ENCODE peak calls at places on chromosomes 2 and 18, in four cellular contexts. Q is GM23338, Z is cardiac muscle cell, H is fibroblast of pulmonary artery. W is an unnamed sample.

GRCh38 chr2:225378984-225379383 is 20.5 kb upstream of the NYAP2 start:
- DNase-seq in Q (peak; percentile 46), Z (no peak), H (no peak), W (no peak)

GRCh38 chr2:235045973-235046343 is 94.1 kb downstream of the SH3BP4 start:
- DNase-seq in Q (no peak), Z (no peak), H (no peak), W (no peak)

GRCh38 chr2:12478151-12479041 is 238.3 kb upstream of the TRIB2 start:
- DNase-seq in Q (no peak), Z (no peak), H (no peak), W (no peak)

GRCh38 chr2:2747797-2748301 is 416.8 kb upstream of the MYT1L start:
- DNase-seq in Q (no peak), Z (no peak), H (no peak), W (no peak)

GRCh38 chr2:119158563-119159347 is at the start of gene C1QL2:
- DNase-seq in Q (peak; percentile 77), Z (no peak), H (no peak), W (no peak)

GRCh38 chr2:221635949-221636348 is 63.8 kb upstream of the EPHA4 start:
- DNase-seq in Q (peak; percentile 17), Z (no peak), H (no peak), W (peak; percentile 26)

GRCh38 chr2:11213975-11214374 is 58.7 kb downstream of the SLC66A3 start:
- DNase-seq in Q (no peak), Z (no peak), H (no peak), W (no peak)

GRCh38 chr18:48227206-48227605 is 182.0 kb downstream of the ZBTB7C start:
- DNase-seq in Q (no peak), Z (no peak), H (no peak), W (no peak)

GRCh38 chr2:120935339-120936313 is 200.0 kb downstream of the GLI2 start:
- DNase-seq in Q (no peak), Z (peak; percentile 59), H (peak; percentile 50), W (no peak)

GRCh38 chr2:120938132-120938771 is 202.6 kb downstream of the GLI2 start:
- DNase-seq in Q (no peak), Z (peak; percentile 49), H (no peak), W (no peak)

GRCh38 chr2:120934891-120935338 is 199.2 kb downstream of the GLI2 start:
- DNase-seq in Q (no peak), Z (peak; percentile 63), H (peak; percentile 72), W (peak; percentile 69)

GRCh38 chr2:120937736-120938131 is 202.1 kb downstream of the GLI2 start:
- DNase-seq in Q (no peak), Z (peak; percentile 94), H (peak; percentile 86), W (no peak)

DNA sequence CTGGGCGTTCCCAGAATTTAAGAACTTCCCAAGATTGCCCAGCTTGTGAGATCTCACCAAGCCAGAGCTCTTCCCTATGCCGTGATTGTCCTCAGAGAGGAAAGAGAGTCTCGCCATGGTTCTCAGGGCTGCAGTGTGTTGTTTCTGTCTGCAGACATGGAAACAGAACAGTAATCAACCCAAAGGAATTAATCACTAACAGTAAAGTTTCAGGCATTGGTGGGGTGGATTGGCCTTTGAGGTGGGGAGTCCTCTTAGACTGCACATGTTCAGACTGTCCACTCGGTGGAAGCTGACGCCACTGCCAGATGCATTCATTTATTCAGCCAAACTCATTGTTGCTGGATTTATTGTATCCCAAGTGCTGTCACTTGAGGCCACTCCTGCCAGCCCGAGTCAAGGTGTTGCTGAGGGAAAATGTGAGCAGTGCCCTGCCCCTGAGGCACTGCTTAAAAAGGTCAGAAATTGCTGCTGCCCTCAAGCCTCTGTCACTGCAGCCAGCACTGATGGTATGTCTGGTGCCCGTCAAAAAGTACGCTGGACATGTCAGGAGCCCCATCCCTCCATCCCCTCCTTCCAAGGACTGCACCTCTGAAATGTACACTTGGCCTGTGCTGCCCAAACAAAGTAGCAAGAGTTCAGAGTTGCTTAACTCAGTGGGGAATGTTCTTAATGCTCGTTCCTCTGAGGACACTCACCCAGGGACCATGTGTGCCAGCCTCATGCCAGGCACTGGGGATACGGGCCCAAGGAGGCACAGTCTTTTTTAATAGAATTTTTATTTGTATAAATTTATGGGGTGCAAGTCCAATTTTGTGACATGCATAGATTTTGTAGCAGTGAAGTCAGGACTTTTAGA is 201.0 kb downstream of the GLI2 start:
- DNase-seq in Q (no peak), Z (no peak), H (no peak), W (no peak)
- H3K4me3 ChIP-seq in Q (no peak overlapping the region), Z (no peak overlapping the region), H (no peak overlapping the region), W (no peak overlapping the region)

GRCh38 chr18:52002600-52002999 is 337.4 kb upstream of the DCC start:
- DNase-seq in Q (no peak), Z (no peak), H (no peak), W (no peak)
- H3K4me3 ChIP-seq in Q (no peak overlapping the region), Z (no peak overlapping the region), H (no peak overlapping the region), W (no peak overlapping the region)

GRCh38 chr2:160141419-160141818 is 58.7 kb downstream of the ITGB6 start:
- DNase-seq in Q (no peak), Z (no peak), H (peak; percentile 5), W (no peak)

GRCh38 chr2:160138406-160138805 is 61.7 kb downstream of the ITGB6 start:
- DNase-seq in Q (no peak), Z (no peak), H (no peak), W (no peak)

GRCh38 chr2:160139350-160139749 is 60.7 kb downstream of the ITGB6 start:
- DNase-seq in Q (no peak), Z (no peak), H (no peak), W (no peak)

GRCh38 chr2:160140471-160140870 is 59.6 kb downstream of the ITGB6 start:
- DNase-seq in Q (no peak), Z (peak; percentile 17), H (peak; percentile 20), W (no peak)

DNA sequence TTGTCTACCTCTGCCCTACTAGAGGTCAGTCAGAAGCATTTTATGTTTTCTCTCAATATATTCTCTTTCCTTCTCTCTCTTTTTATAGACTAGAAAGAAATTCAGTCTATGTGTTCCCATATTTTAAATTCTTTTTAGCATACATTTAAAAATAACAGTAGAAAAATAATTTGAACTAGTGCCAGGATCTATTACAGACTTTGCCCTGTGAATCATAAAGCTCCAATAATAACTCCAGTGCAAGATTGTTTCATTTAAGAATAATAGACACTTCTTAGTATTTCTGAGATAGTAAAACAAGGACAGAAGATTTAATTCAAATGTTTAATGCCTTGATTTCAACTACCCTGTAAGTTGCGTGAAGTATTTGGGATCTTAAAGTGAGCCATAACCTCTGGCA is 60.1 kb downstream of the ITGB6 start:
- DNase-seq in Q (no peak), Z (no peak), H (peak; percentile 5), W (no peak)
- H3K4me3 ChIP-seq in Q (no peak overlapping the region), Z (no peak overlapping the region), H (no peak overlapping the region), W (no peak overlapping the region)

DNA sequence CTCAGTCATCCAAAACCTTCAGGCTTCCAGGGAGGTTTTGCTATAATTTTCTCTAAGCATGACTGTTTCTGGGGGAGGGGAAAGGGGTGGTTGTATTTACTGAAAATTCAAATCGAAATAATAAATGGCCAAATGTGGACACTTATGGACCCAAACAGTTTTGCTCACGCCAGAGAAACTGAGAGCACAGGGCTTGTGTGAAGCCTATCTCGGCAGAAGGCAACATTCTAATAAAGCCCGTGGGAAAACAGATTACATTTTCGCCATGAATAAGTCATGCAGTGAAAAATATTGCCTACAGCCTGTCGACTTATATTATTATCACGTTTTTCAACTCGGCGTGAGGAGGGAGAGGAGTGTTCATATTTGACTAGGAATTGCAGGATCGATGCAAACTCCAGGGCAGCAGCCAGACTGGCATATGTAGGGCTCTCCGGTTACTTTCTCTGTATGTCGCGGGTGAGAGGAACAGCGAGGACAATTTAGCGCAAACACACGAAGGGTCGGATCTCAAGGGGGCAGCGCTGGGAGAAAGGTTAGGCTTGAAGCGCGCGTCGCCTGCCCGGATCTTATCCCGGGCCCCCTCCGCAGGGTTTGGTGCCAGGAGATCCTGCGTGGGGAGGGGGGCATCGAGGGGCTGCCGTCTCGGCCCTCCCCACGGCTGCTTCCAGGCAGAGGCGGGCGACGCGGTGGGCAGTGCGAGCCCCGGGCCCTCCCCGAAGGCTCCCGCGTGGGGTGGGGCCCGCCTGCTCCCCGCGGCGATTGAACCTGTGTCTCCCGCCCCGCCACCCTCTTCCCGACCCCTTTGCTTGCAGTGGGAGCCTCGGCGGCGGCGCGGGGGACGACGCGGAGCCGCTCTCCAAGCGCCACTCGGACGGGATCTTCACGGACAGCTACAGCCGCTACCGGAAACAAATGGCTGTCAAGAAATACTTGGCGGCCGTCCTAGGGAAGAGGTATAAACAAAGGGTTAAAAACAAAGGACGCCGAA is 4.3 kb downstream of the ADCYAP1 start:
- DNase-seq in Q (peak; percentile 80), Z (no peak), H (no peak), W (no peak)
- H3K4me3 ChIP-seq in Q (peak overlapping the region; percentile 76), Z (peak overlapping the region; percentile 12), H (peak overlapping the region; percentile 40), W (no peak overlapping the region)

GRCh38 chr2:215171151-215171550 is 32.7 kb upstream of the ABCA12 start:
- DNase-seq in Q (no peak), Z (peak; percentile 23), H (peak; percentile 6), W (no peak)
- H3K4me3 ChIP-seq in Q (no peak overlapping the region), Z (no peak overlapping the region), H (peak overlapping the region; percentile 27), W (no peak overlapping the region)

GRCh38 chr2:63874204-63875134 is 32.8 kb downstream of the UGP2 start:
- DNase-seq in Q (no peak), Z (no peak), H (no peak), W (no peak)
- H3K4me3 ChIP-seq in Q (no peak overlapping the region), Z (no peak overlapping the region), H (no peak overlapping the region), W (no peak overlapping the region)

GRCh38 chr2:102107741-102108070 is 34.8 kb upstream of the IL1R1 start:
- DNase-seq in Q (no peak), Z (peak; percentile 57), H (peak; percentile 42), W (no peak)

GRCh38 chr2:102111823-102112222 is 30.7 kb upstream of the IL1R1 start:
- DNase-seq in Q (peak; percentile 46), Z (peak; percentile 34), H (no peak), W (no peak)

GRCh38 chr2:102110168-102110567 is 32.4 kb upstream of the IL1R1 start:
- DNase-seq in Q (no peak), Z (peak; percentile 32), H (no peak), W (no peak)

GRCh38 chr2:102110596-102111334 is 31.8 kb upstream of the IL1R1 start:
- DNase-seq in Q (no peak), Z (peak; percentile 23), H (no peak), W (no peak)

GRCh38 chr2:102109016-102109415 is 33.5 kb upstream of the IL1R1 start:
- DNase-seq in Q (no peak), Z (peak; percentile 34), H (peak; percentile 16), W (no peak)
- H3K4me3 ChIP-seq in Q (no peak overlapping the region), Z (no peak overlapping the region), H (peak overlapping the region; percentile 54), W (no peak overlapping the region)

GRCh38 chr2:96772903-96773675 is 12.4 kb downstream of the CNNM4 start:
- DNase-seq in Q (no peak), Z (no peak), H (no peak), W (no peak)
- H3K4me3 ChIP-seq in Q (no peak overlapping the region), Z (no peak overlapping the region), H (no peak overlapping the region), W (no peak overlapping the region)

GRCh38 chr2:133421516-133422324 is 146.5 kb downstream of the NCKAP5 start:
- DNase-seq in Q (peak; percentile 12), Z (peak; percentile 9), H (peak; percentile 3), W (no peak)
- H3K4me3 ChIP-seq in Q (no peak overlapping the region), Z (no peak overlapping the region), H (no peak overlapping the region), W (no peak overlapping the region)

GRCh38 chr18:33440011-33440383 is 524 bp downstream of the CCDC178 start:
- DNase-seq in Q (peak; percentile 82), Z (peak; percentile 64), H (peak; percentile 70), W (no peak)
- H3K4me3 ChIP-seq in Q (peak overlapping the region; percentile 71), Z (peak overlapping the region; percentile 58), H (peak overlapping the region; percentile 41), W (no peak overlapping the region)